ENCODE peak calls at places on chromosomes 16 and 17, in ten cellular contexts. T, D, J, G, F, Y, V, N, W and Q are unnamed samples.

GRCh38 chr16:16019488-16019887 is 70.1 kb downstream of the ABCC1 start:
- DNase-seq in V (no peak), D (no peak), W (no peak), Y (no peak), F (peak; percentile 62), J (no peak), T (no peak), G (peak; percentile 54), N (no peak), Q (no peak)

GRCh38 chr16:67729636-67730248 is 10.6 kb upstream of the GFOD2 start:
- DNase-seq in T (no peak), N (no peak), D (no peak), G (no peak), F (no peak), Y (no peak), W (no peak), V (no peak), J (no peak), Q (no peak)

GRCh38 chr16:81901483-81901882 is 109.8 kb downstream of the SDR42E1 start:
- DNase-seq in J (no peak), Y (no peak), T (no peak), N (no peak), W (no peak), F (peak; percentile 84), V (no peak), D (no peak), G (no peak), Q (no peak)

GRCh38 chr16:77336637-77337036 is 98.2 kb downstream of the ADAMTS18 start:
- DNase-seq in Y (peak; percentile 32), J (no peak), V (no peak), F (no peak), W (no peak), G (no peak), T (no peak), N (no peak), D (no peak), Q (no peak)

GRCh38 chr17:53193044-53193443 is 629.7 kb upstream of the KIF2B start:
- DNase-seq in Y (no peak), J (no peak), F (peak; percentile 57), N (no peak), D (no peak), W (no peak), T (no peak), V (no peak), G (no peak), Q (no peak)

GRCh38 chr16:27811881-27812280 is 251.6 kb downstream of the GSG1L start:
- DNase-seq in V (no peak), W (no peak), D (no peak), T (no peak), N (no peak), Y (no peak), J (no peak), G (no peak), F (no peak), Q (no peak)

GRCh38 chr16:83955218-83956130 is 2.4 kb downstream of the OSGIN1 start:
- DNase-seq in G (no peak), D (no peak), V (no peak), F (no peak), T (no peak), Y (no peak), J (no peak), W (no peak), N (no peak), Q (no peak)

GRCh38 chr17:49748791-49749190 is 15.1 kb downstream of the FAM117A start:
- DNase-seq in T (peak; percentile 61), W (no peak), F (no peak), G (no peak), J (peak; percentile 61), D (no peak), V (no peak), Y (no peak), N (peak; percentile 86), Q (no peak)

GRCh38 chr16:16028311-16028999 is 79.0 kb downstream of the ABCC1 start:
- DNase-seq in D (no peak), F (no peak), W (no peak), J (no peak), T (no peak), G (no peak), V (no peak), N (no peak), Y (no peak), Q (no peak)